ENCODE peak calls at places on chromosomes 4 and X, in eight cellular contexts. B is stomach, Q is uterus, V is right lobe of liver, A is transverse colon, D is body of pancreas, X is tibial nerve, N is IMR-90. L is an unnamed sample.

GRCh38 chr4:15100994-15101695 is 98.9 kb downstream of the CPEB2 start:
- DNase-seq in D (no peak), B (no peak), X (no peak), A (no peak), Q (no peak), N (peak), V (no peak), L (no peak)

GRCh38 chrX:40579880-40580536 is 762 bp upstream of the ATP6AP2 start:
- DNase-seq in A (no peak), V (no peak), D (no peak), N (no peak), B (no peak), X (no peak), Q (no peak), L (no peak)

GRCh38 chrX:68852046-68852445 is 23.2 kb downstream of the EFNB1 start:
- DNase-seq in B (no peak), X (no peak), D (no peak), Q (no peak), V (no peak), N (no peak), A (no peak), L (no peak)

GRCh38 chrX:149760965-149761364 is 12.9 kb upstream of the HSFX1 start:
- DNase-seq in V (no peak), A (no peak), B (no peak), D (no peak), Q (no peak), X (no peak), N (no peak), L (peak)

GRCh38 chrX:12139934-12140611 is 1.8 kb downstream of the FRMPD4 start:
- DNase-seq in X (no peak), Q (no peak), N (peak), B (no peak), V (no peak), A (no peak), D (no peak), L (no peak)

GRCh38 chr4:63348735-63349673 is 1060.2 kb downstream of the TECRL start:
- DNase-seq in N (no peak), Q (no peak), D (no peak), B (no peak), A (no peak), V (peak), X (no peak), L (peak)

GRCh38 chr4:4423706-4424498 is 37.0 kb downstream of the NSG1 start:
- DNase-seq in B (no peak), A (no peak), N (no peak), Q (no peak), X (no peak), D (no peak), V (no peak), L (no peak)

GRCh38 chrX:16579517-16579916 is 70.4 kb upstream of the S100G start:
- DNase-seq in X (no peak), A (no peak), Q (no peak), N (no peak), B (no peak), D (no peak), V (no peak), L (no peak)

GRCh38 chrX:12469296-12469695 is 321.9 kb upstream of the PRPS2 start:
- DNase-seq in V (no peak), A (no peak), Q (no peak), N (no peak), X (no peak), B (no peak), D (no peak), L (no peak)

GRCh38 chrX:134431894-134432293 is 28.1 kb upstream of the HPRT1 start:
- DNase-seq in X (no peak), V (no peak), A (no peak), Q (no peak), D (no peak), B (no peak), N (peak), L (no peak)

GRCh38 chr4:150384249-150384648 is 197.7 kb upstream of the MAB21L2 start:
- DNase-seq in Q (no peak), D (no peak), V (no peak), A (no peak), N (no peak), X (no peak), B (no peak), L (no peak)

GRCh38 chrX:78527263-78527662 is 131.9 kb downstream of the RTL3 start:
- DNase-seq in A (no peak), B (no peak), N (peak), D (no peak), Q (no peak), V (no peak), X (no peak), L (no peak)

GRCh38 chrX:139931646-139932076 is 1.2 kb downstream of the ATP11C start:
- DNase-seq in N (no peak), X (no peak), A (no peak), B (no peak), V (no peak), Q (peak), D (no peak), L (peak)

GRCh38 chr4:57351716-57352115 is 241.5 kb upstream of the IGFBP7 start:
- DNase-seq in B (no peak), X (no peak), V (no peak), N (no peak), Q (no peak), D (no peak), A (no peak), L (no peak)

GRCh38 chr4:140095694-140096482 is 58.1 kb downstream of the MAML3 start:
- DNase-seq in V (no peak), D (no peak), N (peak), A (peak), X (no peak), B (no peak), Q (no peak), L (no peak)

GRCh38 chr4:87076690-87077358 is 142.0 kb downstream of the AFF1 start:
- DNase-seq in Q (no peak), D (no peak), B (no peak), X (no peak), A (no peak), V (no peak), N (no peak), L (no peak)

GRCh38 chr4:87075876-87076275 is 141.1 kb downstream of the AFF1 start:
- DNase-seq in X (no peak), A (no peak), D (no peak), Q (no peak), V (no peak), B (no peak), N (no peak), L (no peak)

GRCh38 chr4:87071401-87071800 is 136.6 kb downstream of the AFF1 start:
- DNase-seq in D (peak), X (no peak), A (peak), B (no peak), Q (no peak), V (no peak), N (no peak), L (no peak)

GRCh38 chr4:87073187-87073569 is 138.4 kb downstream of the AFF1 start:
- DNase-seq in A (no peak), D (no peak), N (no peak), Q (no peak), B (no peak), V (no peak), X (no peak), L (no peak)

GRCh38 chr4:87073570-87074470 is 139.0 kb downstream of the AFF1 start:
- DNase-seq in B (no peak), D (peak), Q (peak), X (peak), A (peak), N (peak), V (peak), L (peak)
- H3K4me3 ChIP-seq in B (no peak), D (no peak), Q (no peak), X (no peak), A (no peak), N (no peak), V (no peak), L (peak)

DNA sequence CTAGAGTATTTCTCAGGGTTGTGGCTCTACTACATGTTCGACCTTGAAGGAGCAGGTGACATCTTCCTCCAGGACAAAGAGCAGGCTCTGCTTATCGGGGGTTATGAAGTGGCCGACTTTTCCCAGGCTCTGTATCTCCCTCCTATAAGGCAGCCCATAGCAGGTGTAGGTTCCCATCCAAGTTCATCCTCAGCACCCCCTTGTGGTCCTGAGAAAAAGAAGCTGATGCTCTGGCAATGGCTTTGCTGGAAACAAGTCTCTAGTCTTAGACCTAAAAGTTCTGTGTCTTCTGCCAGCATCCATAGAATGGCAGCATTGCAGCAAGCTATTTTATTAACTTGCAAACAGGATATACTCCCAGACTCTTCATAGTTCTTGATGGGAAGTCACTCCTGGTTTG is 836.6 kb upstream of the PRKX start:
- DNase-seq in X (no peak), A (no peak), V (no peak), N (no peak), Q (no peak), B (no peak), D (peak), L (no peak)
- TF ChIP-seq CTCF in X (no peak), A (no peak), V (no peak), N (no peak), Q (no peak), B (no peak), D (no peak), L (no peak)

DNA sequence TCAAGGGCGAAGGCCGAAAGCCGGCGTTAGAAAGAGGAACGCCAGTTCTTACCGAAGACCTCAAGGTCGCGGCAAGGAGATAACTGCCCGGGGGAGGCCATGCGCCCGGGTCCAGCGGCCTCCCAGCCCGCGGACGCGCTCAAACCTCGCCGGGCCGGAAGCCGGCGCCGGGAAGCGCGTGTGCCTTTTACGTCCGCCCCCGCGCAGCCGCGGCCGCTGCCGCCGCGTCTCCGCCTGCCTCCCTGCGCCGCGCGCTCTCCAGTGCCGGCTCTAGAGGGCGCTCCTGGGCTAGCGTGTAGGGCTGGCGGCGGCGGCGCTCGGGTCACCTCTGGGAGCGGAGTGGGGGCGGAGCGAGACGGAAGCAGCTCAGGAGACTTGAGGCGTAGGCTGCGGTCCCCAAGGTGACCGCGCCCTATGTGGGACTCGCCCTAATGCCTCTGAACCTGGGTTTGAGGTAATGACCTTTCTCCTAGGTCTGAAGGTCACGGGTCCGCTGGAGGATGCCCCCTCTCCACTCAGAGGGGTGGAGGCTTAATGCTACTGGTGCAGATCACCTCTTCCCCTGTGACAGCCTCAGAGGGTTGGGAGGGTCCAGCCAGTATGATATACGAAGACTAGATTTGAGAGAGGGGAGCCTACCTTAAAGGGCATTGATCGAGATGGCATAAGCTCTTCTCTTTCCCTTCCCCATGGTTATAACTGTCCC is 839 bp downstream of the SLC25A5 start:
- DNase-seq in V (peak), A (peak), X (peak), D (peak), N (peak), Q (peak), B (peak), L (peak)
- TF ChIP-seq POLR2A in V (no peak), A (no peak), X (no peak), D (no peak), N (peak), Q (peak), B (no peak), L (no peak)

GRCh38 chrX:71111851-71112468 is 583 bp upstream of the IL2RG start:
- DNase-seq in A (no peak), Q (no peak), V (peak), D (no peak), X (no peak), B (no peak), N (no peak), L (peak)
- H3K4me3 ChIP-seq in A (no peak), Q (no peak), V (no peak), D (no peak), X (no peak), B (no peak), N (no peak), L (peak)

L was measured in spleen.